ENCODE peak calls at places on chromosomes 11 and 22, in four cellular contexts. One of them, this sample, is unnamed.

GRCh38 chr22:50691521-50691920 is 18.9 kb downstream of the SHANK3 start:
- DNase-seq in fibroblast of pulmonary artery: peak; percentile 71
- DNase-seq in stomach: no peak
- DNase-seq in BJ: no peak
- DNase-seq in this sample: no peak

GRCh38 chr22:29831958-29832357 is 6.1 kb downstream of the ASCC2 start:
- DNase-seq in stomach: no peak
- DNase-seq in BJ: no peak
- DNase-seq in fibroblast of pulmonary artery: no peak
- DNase-seq in this sample: no peak

GRCh38 chr22:27609411-27610029 is 192.0 kb downstream of the MN1 start:
- DNase-seq in BJ: no peak
- DNase-seq in fibroblast of pulmonary artery: no peak
- DNase-seq in stomach: no peak
- DNase-seq in this sample: no peak

GRCh38 chr22:44037519-44038370 is 13.6 kb downstream of the PARVB start:
- DNase-seq in stomach: no peak
- DNase-seq in BJ: peak; percentile 88
- DNase-seq in fibroblast of pulmonary artery: peak; percentile 87
- DNase-seq in this sample: peak; percentile 50

GRCh38 chr11:133323354-133323753 is 208.9 kb downstream of the OPCML start:
- DNase-seq in BJ: no peak
- DNase-seq in stomach: no peak
- DNase-seq in fibroblast of pulmonary artery: no peak
- DNase-seq in this sample: no peak

GRCh38 chr11:76512851-76513653 is 68.2 kb downstream of the EMSY start:
- DNase-seq in fibroblast of pulmonary artery: peak; percentile 69
- DNase-seq in BJ: no peak
- DNase-seq in stomach: no peak
- DNase-seq in this sample: no peak

GRCh38 chr11:11390068-11390775 is 37.2 kb upstream of the CSNK2A3 start:
- DNase-seq in BJ: no peak
- DNase-seq in stomach: no peak
- DNase-seq in fibroblast of pulmonary artery: no peak
- DNase-seq in this sample: no peak

GRCh38 chr11:7638710-7639642 is 34.3 kb downstream of the CYB5R2 start:
- DNase-seq in fibroblast of pulmonary artery: no peak
- DNase-seq in stomach: peak; percentile 45
- DNase-seq in BJ: no peak
- DNase-seq in this sample: no peak

GRCh38 chr11:19722702-19723101 is 10.1 kb downstream of the NAV2 start:
- DNase-seq in stomach: no peak
- DNase-seq in BJ: no peak
- DNase-seq in fibroblast of pulmonary artery: no peak
- DNase-seq in this sample: no peak

GRCh38 chr11:67268684-67269268 is 2.5 kb downstream of the GRK2 start:
- DNase-seq in BJ: no peak
- DNase-seq in fibroblast of pulmonary artery: no peak
- DNase-seq in stomach: no peak
- DNase-seq in this sample: no peak

GRCh38 chr22:20159088-20159487 is 8.2 kb upstream of the CCDC188 start:
- DNase-seq in stomach: no peak
- DNase-seq in BJ: no peak
- DNase-seq in fibroblast of pulmonary artery: no peak
- DNase-seq in this sample: no peak

GRCh38 chr22:47734511-47734910 is 972.1 kb downstream of the TBC1D22A start:
- DNase-seq in stomach: no peak
- DNase-seq in fibroblast of pulmonary artery: no peak
- DNase-seq in BJ: no peak
- DNase-seq in this sample: no peak

GRCh38 chr11:111195192-111195591 is 50.3 kb upstream of the POU2AF2 start:
- DNase-seq in fibroblast of pulmonary artery: no peak
- DNase-seq in BJ: no peak
- DNase-seq in stomach: no peak
- DNase-seq in this sample: no peak

GRCh38 chr11:110098645-110099044 is 5.5 kb downstream of the ZC3H12C start:
- DNase-seq in BJ: no peak
- DNase-seq in stomach: no peak
- DNase-seq in fibroblast of pulmonary artery: no peak
- DNase-seq in this sample: no peak

GRCh38 chr11:75668508-75669297 is at the start of gene MAP6:
- DNase-seq in stomach: no peak
- DNase-seq in fibroblast of pulmonary artery: no peak
- DNase-seq in BJ: no peak
- DNase-seq in this sample: peak; percentile 58

GRCh38 chr11:66723693-66724092 is 5.3 kb downstream of the SPTBN2 start:
- DNase-seq in BJ: no peak
- DNase-seq in fibroblast of pulmonary artery: no peak
- DNase-seq in stomach: no peak
- DNase-seq in this sample: no peak

GRCh38 chr22:37427711-37428635 is 694 bp upstream of the ELFN2 start:
- DNase-seq in BJ: no peak
- DNase-seq in stomach: no peak
- DNase-seq in fibroblast of pulmonary artery: no peak
- DNase-seq in this sample: no peak

GRCh38 chr22:37428649-37429586 is 1.6 kb upstream of the ELFN2 start:
- DNase-seq in BJ: no peak
- DNase-seq in stomach: peak; percentile 47
- DNase-seq in fibroblast of pulmonary artery: peak; percentile 55
- DNase-seq in this sample: no peak

GRCh38 chr22:37425800-37426531 is 1.3 kb downstream of the ELFN2 start:
- DNase-seq in stomach: no peak
- DNase-seq in BJ: no peak
- DNase-seq in fibroblast of pulmonary artery: no peak
- DNase-seq in this sample: no peak

GRCh38 chr22:37426532-37427127 is 649 bp downstream of the ELFN2 start:
- DNase-seq in fibroblast of pulmonary artery: no peak
- DNase-seq in BJ: no peak
- DNase-seq in stomach: no peak
- DNase-seq in this sample: no peak

GRCh38 chr22:37427128-37427710 is at the start of gene ELFN2:
- DNase-seq in stomach: peak; percentile 43
- DNase-seq in BJ: no peak
- DNase-seq in fibroblast of pulmonary artery: no peak
- DNase-seq in this sample: no peak
- H3K4me3 ChIP-seq in stomach: peak within 1 kb of the TSS; percentile 51
- H3K4me3 ChIP-seq in BJ: peak within 1 kb of the TSS; percentile 53
- H3K4me3 ChIP-seq in fibroblast of pulmonary artery: peak within 1 kb of the TSS; percentile 49
- H3K4me3 ChIP-seq in this sample: peak within 1 kb of the TSS; percentile 51

GRCh38 chr11:117300301-117300700 is 9.2 kb downstream of the BACE1-AS start:
- DNase-seq in fibroblast of pulmonary artery: peak; percentile 26
- DNase-seq in BJ: no peak
- DNase-seq in stomach: no peak
- DNase-seq in this sample: peak; percentile 21

GRCh38 chr11:117299351-117300300 is 8.5 kb downstream of the BACE1-AS start:
- DNase-seq in fibroblast of pulmonary artery: no peak
- DNase-seq in BJ: no peak
- DNase-seq in stomach: no peak
- DNase-seq in this sample: no peak

GRCh38 chr11:117296881-117297280 is 5.7 kb downstream of the BACE1-AS start:
- DNase-seq in fibroblast of pulmonary artery: no peak
- DNase-seq in stomach: no peak
- DNase-seq in BJ: no peak
- DNase-seq in this sample: no peak

GRCh38 chr11:117300773-117301172 is 9.6 kb downstream of the BACE1-AS start:
- DNase-seq in fibroblast of pulmonary artery: peak; percentile 70
- DNase-seq in stomach: no peak
- DNase-seq in BJ: no peak
- DNase-seq in this sample: no peak

DNA sequence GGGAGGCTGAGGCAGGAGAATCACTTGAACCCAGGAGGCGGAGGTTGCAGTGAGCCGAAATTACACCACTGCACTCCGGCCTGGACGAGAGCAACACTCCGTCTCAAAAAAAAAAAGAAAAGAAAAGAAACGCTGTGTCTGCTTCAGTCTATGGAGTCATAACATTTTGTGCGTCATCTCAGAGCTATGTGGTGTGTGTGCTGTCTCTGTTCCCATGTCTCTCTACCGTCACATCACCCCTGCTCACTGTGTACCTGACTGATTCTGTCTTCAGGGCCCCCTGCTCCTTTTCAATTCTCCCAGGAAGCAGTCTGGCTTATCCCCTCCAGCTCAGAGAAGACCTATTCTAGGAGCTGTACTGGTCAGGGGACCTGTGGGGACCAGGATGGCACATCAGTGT is 7.0 kb downstream of the BACE1-AS start:
- DNase-seq in fibroblast of pulmonary artery: no peak
- DNase-seq in BJ: no peak
- DNase-seq in stomach: no peak
- DNase-seq in this sample: no peak
- H3K4me3 ChIP-seq in fibroblast of pulmonary artery: no peak overlapping the region
- H3K4me3 ChIP-seq in BJ: no peak overlapping the region
- H3K4me3 ChIP-seq in stomach: no peak overlapping the region
- H3K4me3 ChIP-seq in this sample: no peak overlapping the region

GRCh38 chr22:40345801-40346177 is 511 bp upstream of the ADSL start:
- DNase-seq in fibroblast of pulmonary artery: peak; percentile 27
- DNase-seq in stomach: peak; percentile 49
- DNase-seq in BJ: no peak
- DNase-seq in this sample: peak; percentile 60

GRCh38 chr22:40347300-40347699 is 1.0 kb downstream of the ADSL start:
- DNase-seq in stomach: no peak
- DNase-seq in fibroblast of pulmonary artery: no peak
- DNase-seq in BJ: no peak
- DNase-seq in this sample: no peak

GRCh38 chr22:40346178-40347064 is at the start of gene ADSL:
- DNase-seq in fibroblast of pulmonary artery: peak; percentile 83
- DNase-seq in BJ: no peak
- DNase-seq in stomach: peak; percentile 88
- DNase-seq in this sample: peak; percentile 92

GRCh38 chr22:40342521-40342920 is 3.8 kb upstream of the ADSL start:
- DNase-seq in stomach: no peak
- DNase-seq in BJ: no peak
- DNase-seq in fibroblast of pulmonary artery: no peak
- DNase-seq in this sample: no peak

GRCh38 chr22:40345271-40345670 is 1.0 kb upstream of the ADSL start:
- DNase-seq in stomach: no peak
- DNase-seq in BJ: no peak
- DNase-seq in fibroblast of pulmonary artery: peak; percentile 14
- DNase-seq in this sample: peak; percentile 63
- H3K4me3 ChIP-seq in stomach: peak overlapping the region; percentile 66
- H3K4me3 ChIP-seq in BJ: peak overlapping the region; percentile 85
- H3K4me3 ChIP-seq in fibroblast of pulmonary artery: peak overlapping the region; percentile 80
- H3K4me3 ChIP-seq in this sample: peak overlapping the region; percentile 92

GRCh38 chr11:3050386-3051325 is 6.6 kb downstream of the CARS1 start:
- DNase-seq in stomach: no peak
- DNase-seq in BJ: no peak
- DNase-seq in fibroblast of pulmonary artery: no peak
- DNase-seq in this sample: no peak
- H3K4me3 ChIP-seq in stomach: no peak overlapping the region
- H3K4me3 ChIP-seq in BJ: no peak overlapping the region
- H3K4me3 ChIP-seq in fibroblast of pulmonary artery: no peak overlapping the region
- H3K4me3 ChIP-seq in this sample: no peak overlapping the region

GRCh38 chr22:17336061-17336460 is 33.2 kb upstream of the CECR2 start:
- DNase-seq in stomach: no peak
- DNase-seq in BJ: no peak
- DNase-seq in fibroblast of pulmonary artery: no peak
- DNase-seq in this sample: no peak

GRCh38 chr22:17334983-17335382 is 34.3 kb upstream of the CECR2 start:
- DNase-seq in fibroblast of pulmonary artery: no peak
- DNase-seq in stomach: no peak
- DNase-seq in BJ: no peak
- DNase-seq in this sample: no peak

GRCh38 chr22:17334054-17334453 is 35.2 kb upstream of the CECR2 start:
- DNase-seq in BJ: no peak
- DNase-seq in stomach: no peak
- DNase-seq in fibroblast of pulmonary artery: no peak
- DNase-seq in this sample: no peak

GRCh38 chr22:17339095-17339693 is 30.1 kb upstream of the CECR2 start:
- DNase-seq in stomach: no peak
- DNase-seq in fibroblast of pulmonary artery: peak; percentile 17
- DNase-seq in BJ: no peak
- DNase-seq in this sample: peak; percentile 59

DNA sequence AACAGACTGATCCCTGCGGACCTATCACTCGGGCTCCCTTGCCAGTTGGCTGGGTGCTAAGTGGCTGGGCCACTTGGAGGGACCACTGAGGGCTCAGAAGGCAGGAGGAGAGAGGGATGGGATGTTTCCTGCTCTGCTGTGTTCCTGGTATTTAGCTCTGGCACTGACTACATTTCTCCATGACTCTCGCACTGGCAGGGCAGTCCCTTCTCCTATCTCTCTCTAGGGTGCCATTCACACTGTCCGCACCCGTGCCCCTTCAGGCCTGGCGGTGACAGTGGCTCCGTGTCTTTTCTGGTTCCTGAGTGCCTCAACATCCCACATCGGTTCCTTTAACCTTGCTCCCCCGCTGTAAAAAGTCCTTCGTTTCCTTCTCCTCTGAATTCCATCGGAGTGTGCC is 31.6 kb upstream of the CECR2 start:
- DNase-seq in BJ: no peak
- DNase-seq in stomach: no peak
- DNase-seq in fibroblast of pulmonary artery: no peak
- DNase-seq in this sample: no peak
- H3K4me3 ChIP-seq in BJ: no peak overlapping the region
- H3K4me3 ChIP-seq in stomach: no peak overlapping the region
- H3K4me3 ChIP-seq in fibroblast of pulmonary artery: no peak overlapping the region
- H3K4me3 ChIP-seq in this sample: no peak overlapping the region

DNA sequence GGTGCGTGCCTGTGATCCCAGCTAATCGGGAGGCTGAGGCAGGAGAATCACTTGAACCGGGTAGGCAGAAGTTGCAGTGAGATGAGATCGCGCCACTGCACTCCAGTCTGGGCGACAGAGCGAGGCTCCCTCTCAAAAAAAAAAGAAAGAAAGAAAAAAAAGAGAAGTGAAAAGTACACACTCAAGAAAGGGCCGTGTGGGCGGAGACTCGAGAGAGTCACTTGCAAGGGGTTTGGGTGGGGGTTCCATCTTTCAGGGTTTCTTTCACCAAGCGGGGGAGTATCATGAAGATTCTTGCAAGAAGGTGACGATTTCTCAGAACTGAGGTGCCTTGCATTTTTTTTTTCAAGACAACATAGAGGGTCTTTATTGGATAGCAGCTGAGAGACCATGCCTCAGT is 4.0 kb upstream of the IFITM5 start:
- DNase-seq in BJ: no peak
- DNase-seq in stomach: no peak
- DNase-seq in fibroblast of pulmonary artery: no peak
- DNase-seq in this sample: peak; percentile 15
- H3K4me3 ChIP-seq in BJ: no peak overlapping the region
- H3K4me3 ChIP-seq in stomach: no peak overlapping the region
- H3K4me3 ChIP-seq in fibroblast of pulmonary artery: no peak overlapping the region
- H3K4me3 ChIP-seq in this sample: no peak overlapping the region

GRCh38 chr11:73661035-73661628 is 14.8 kb downstream of the PLEKHB1 start:
- DNase-seq in stomach: peak; percentile 91
- DNase-seq in fibroblast of pulmonary artery: peak; percentile 87
- DNase-seq in BJ: peak; percentile 20
- DNase-seq in this sample: peak; percentile 95
- H3K4me3 ChIP-seq in stomach: peak overlapping the region; percentile 36
- H3K4me3 ChIP-seq in fibroblast of pulmonary artery: peak overlapping the region; percentile 49
- H3K4me3 ChIP-seq in BJ: peak overlapping the region; percentile 40
- H3K4me3 ChIP-seq in this sample: peak overlapping the region; percentile 59

This sample was measured in psoas muscle.